ENCODE peak calls at places on chromosomes 3 and 15, in nine cellular contexts. One of them, this sample, is unnamed.

GRCh38 chr3:47000198-47000815 is 20.8 kb downstream of the NBEAL2 start:
- DNase-seq in HT1080: peak
- DNase-seq in NCI-H1105: no peak
- DNase-seq in HL-60: no peak
- DNase-seq in endothelial cell of umbilical vein: no peak
- DNase-seq in ACHN: no peak
- DNase-seq in AG08395: peak
- DNase-seq in stimulated activated CD4-positive, alpha-beta T cell treated with anti-CD3 and anti-CD28 coated beads, Interleukin-15, amount 100 ng/mL, for 24 hours: no peak
- DNase-seq in uterus: no peak
- DNase-seq in this sample: no peak

GRCh38 chr15:101498731-101499480 is 9.4 kb upstream of the PCSK6 start:
- DNase-seq in HT1080: no peak
- DNase-seq in NCI-H1105: no peak
- DNase-seq in HL-60: no peak
- DNase-seq in endothelial cell of umbilical vein: no peak
- DNase-seq in ACHN: no peak
- DNase-seq in AG08395: no peak
- DNase-seq in stimulated activated CD4-positive, alpha-beta T cell treated with anti-CD3 and anti-CD28 coated beads, Interleukin-15, amount 100 ng/mL, for 24 hours: no peak
- DNase-seq in uterus: no peak
- DNase-seq in this sample: no peak

GRCh38 chr3:11482024-11482423 is 161.7 kb downstream of the VGLL4 start:
- DNase-seq in HT1080: no peak
- DNase-seq in NCI-H1105: no peak
- DNase-seq in HL-60: no peak
- DNase-seq in endothelial cell of umbilical vein: peak
- DNase-seq in ACHN: no peak
- DNase-seq in AG08395: no peak
- DNase-seq in stimulated activated CD4-positive, alpha-beta T cell treated with anti-CD3 and anti-CD28 coated beads, Interleukin-15, amount 100 ng/mL, for 24 hours: no peak
- DNase-seq in uterus: peak
- DNase-seq in this sample: no peak

GRCh38 chr15:32851619-32852416 is 134.0 kb downstream of the GREM1 start:
- DNase-seq in HT1080: peak
- DNase-seq in NCI-H1105: no peak
- DNase-seq in HL-60: no peak
- DNase-seq in endothelial cell of umbilical vein: peak
- DNase-seq in ACHN: no peak
- DNase-seq in AG08395: peak
- DNase-seq in stimulated activated CD4-positive, alpha-beta T cell treated with anti-CD3 and anti-CD28 coated beads, Interleukin-15, amount 100 ng/mL, for 24 hours: no peak
- DNase-seq in uterus: no peak
- DNase-seq in this sample: no peak

GRCh38 chr3:61637088-61638051 is 76.0 kb downstream of the PTPRG start:
- DNase-seq in HT1080: no peak
- DNase-seq in NCI-H1105: no peak
- DNase-seq in HL-60: no peak
- DNase-seq in endothelial cell of umbilical vein: peak
- DNase-seq in ACHN: peak
- DNase-seq in AG08395: peak
- DNase-seq in stimulated activated CD4-positive, alpha-beta T cell treated with anti-CD3 and anti-CD28 coated beads, Interleukin-15, amount 100 ng/mL, for 24 hours: no peak
- DNase-seq in uterus: peak
- DNase-seq in this sample: no peak

GRCh38 chr15:83092309-83092976 is 15.0 kb upstream of the TM6SF1 start:
- DNase-seq in HT1080: peak
- DNase-seq in NCI-H1105: no peak
- DNase-seq in HL-60: peak
- DNase-seq in endothelial cell of umbilical vein: peak
- DNase-seq in ACHN: no peak
- DNase-seq in AG08395: no peak
- DNase-seq in stimulated activated CD4-positive, alpha-beta T cell treated with anti-CD3 and anti-CD28 coated beads, Interleukin-15, amount 100 ng/mL, for 24 hours: peak
- DNase-seq in uterus: no peak
- DNase-seq in this sample: no peak

GRCh38 chr3:187726564-187726963 is 18.7 kb downstream of the BCL6 start:
- DNase-seq in HT1080: no peak
- DNase-seq in NCI-H1105: no peak
- DNase-seq in HL-60: no peak
- DNase-seq in endothelial cell of umbilical vein: no peak
- DNase-seq in ACHN: no peak
- DNase-seq in AG08395: no peak
- DNase-seq in stimulated activated CD4-positive, alpha-beta T cell treated with anti-CD3 and anti-CD28 coated beads, Interleukin-15, amount 100 ng/mL, for 24 hours: no peak
- DNase-seq in uterus: no peak
- DNase-seq in this sample: no peak

GRCh38 chr15:35182841-35183479 is 97.9 kb upstream of the NANOGP8 start:
- DNase-seq in HT1080: no peak
- DNase-seq in NCI-H1105: no peak
- DNase-seq in HL-60: no peak
- DNase-seq in endothelial cell of umbilical vein: no peak
- DNase-seq in ACHN: no peak
- DNase-seq in AG08395: no peak
- DNase-seq in stimulated activated CD4-positive, alpha-beta T cell treated with anti-CD3 and anti-CD28 coated beads, Interleukin-15, amount 100 ng/mL, for 24 hours: no peak
- DNase-seq in uterus: no peak
- DNase-seq in this sample: peak

GRCh38 chr3:185880600-185880999 is 55.8 kb upstream of the IGF2BP2 start:
- DNase-seq in HT1080: no peak
- DNase-seq in NCI-H1105: no peak
- DNase-seq in HL-60: no peak
- DNase-seq in endothelial cell of umbilical vein: no peak
- DNase-seq in ACHN: no peak
- DNase-seq in AG08395: no peak
- DNase-seq in stimulated activated CD4-positive, alpha-beta T cell treated with anti-CD3 and anti-CD28 coated beads, Interleukin-15, amount 100 ng/mL, for 24 hours: no peak
- DNase-seq in uterus: no peak
- DNase-seq in this sample: no peak

GRCh38 chr15:63588826-63589225 is 8.4 kb upstream of the FBXL22 start:
- DNase-seq in HT1080: no peak
- DNase-seq in NCI-H1105: no peak
- DNase-seq in HL-60: no peak
- DNase-seq in endothelial cell of umbilical vein: no peak
- DNase-seq in ACHN: no peak
- DNase-seq in AG08395: no peak
- DNase-seq in stimulated activated CD4-positive, alpha-beta T cell treated with anti-CD3 and anti-CD28 coated beads, Interleukin-15, amount 100 ng/mL, for 24 hours: no peak
- DNase-seq in uterus: no peak
- DNase-seq in this sample: no peak

GRCh38 chr15:69727257-69727924 is 274.8 kb downstream of the RPLP1 start:
- DNase-seq in HT1080: no peak
- DNase-seq in NCI-H1105: no peak
- DNase-seq in HL-60: no peak
- DNase-seq in endothelial cell of umbilical vein: no peak
- DNase-seq in ACHN: no peak
- DNase-seq in AG08395: no peak
- DNase-seq in stimulated activated CD4-positive, alpha-beta T cell treated with anti-CD3 and anti-CD28 coated beads, Interleukin-15, amount 100 ng/mL, for 24 hours: no peak
- DNase-seq in uterus: no peak
- DNase-seq in this sample: no peak

GRCh38 chr3:157606392-157607197 is 103.4 kb upstream of the VEPH1 start:
- DNase-seq in HT1080: peak
- DNase-seq in NCI-H1105: peak
- DNase-seq in HL-60: peak
- DNase-seq in endothelial cell of umbilical vein: peak
- DNase-seq in ACHN: peak
- DNase-seq in AG08395: peak
- DNase-seq in stimulated activated CD4-positive, alpha-beta T cell treated with anti-CD3 and anti-CD28 coated beads, Interleukin-15, amount 100 ng/mL, for 24 hours: peak
- DNase-seq in uterus: peak
- DNase-seq in this sample: peak

GRCh38 chr3:29694783-29695182 is 413.9 kb downstream of the RBMS3 start:
- DNase-seq in HT1080: peak
- DNase-seq in NCI-H1105: no peak
- DNase-seq in HL-60: no peak
- DNase-seq in endothelial cell of umbilical vein: peak
- DNase-seq in ACHN: peak
- DNase-seq in AG08395: peak
- DNase-seq in stimulated activated CD4-positive, alpha-beta T cell treated with anti-CD3 and anti-CD28 coated beads, Interleukin-15, amount 100 ng/mL, for 24 hours: no peak
- DNase-seq in uterus: no peak
- DNase-seq in this sample: no peak

GRCh38 chr3:147649475-147649874 is 240.3 kb downstream of the ZIC1 start:
- DNase-seq in HT1080: no peak
- DNase-seq in NCI-H1105: no peak
- DNase-seq in HL-60: no peak
- DNase-seq in endothelial cell of umbilical vein: no peak
- DNase-seq in ACHN: no peak
- DNase-seq in AG08395: no peak
- DNase-seq in stimulated activated CD4-positive, alpha-beta T cell treated with anti-CD3 and anti-CD28 coated beads, Interleukin-15, amount 100 ng/mL, for 24 hours: no peak
- DNase-seq in uterus: no peak
- DNase-seq in this sample: no peak

GRCh38 chr3:44772099-44772442 is 10.5 kb downstream of the KIF15 start:
- DNase-seq in HT1080: no peak
- DNase-seq in NCI-H1105: no peak
- DNase-seq in HL-60: no peak
- DNase-seq in endothelial cell of umbilical vein: no peak
- DNase-seq in ACHN: no peak
- DNase-seq in AG08395: no peak
- DNase-seq in stimulated activated CD4-positive, alpha-beta T cell treated with anti-CD3 and anti-CD28 coated beads, Interleukin-15, amount 100 ng/mL, for 24 hours: no peak
- DNase-seq in uterus: no peak
- DNase-seq in this sample: no peak

This sample was measured in cerebellum.